ENCODE peak calls at places on chromosomes 12 and 14, in nine cellular contexts. S, E, P, R, F, Y, T, Z and N are unnamed samples.

GRCh38 chr14:39731912-39732311 is 299.7 kb upstream of the FBXO33 start:
- DNase-seq in S (no peak), E (no peak), P (no peak), R (no peak), F (no peak), Y (no peak), T (no peak), Z (no peak), N (no peak)

GRCh38 chr12:15590180-15590826 is 198.9 kb downstream of the EPS8 start:
- DNase-seq in S (peak; percentile 78), E (peak; percentile 70), P (no peak), R (peak; percentile 70), F (peak; percentile 43), Y (peak; percentile 59), T (peak; percentile 53), Z (peak; percentile 75), N (peak; percentile 35)

GRCh38 chr12:117321572-117321971 is 39.9 kb downstream of the NOS1 start:
- DNase-seq in S (no peak), E (no peak), P (no peak), R (no peak), F (no peak), Y (no peak), T (no peak), Z (no peak), N (no peak)

GRCh38 chr12:58470266-58471010 is 449.9 kb downstream of the LRIG3 start:
- DNase-seq in S (no peak), E (no peak), P (no peak), R (no peak), F (no peak), Y (no peak), T (no peak), Z (no peak), N (no peak)

GRCh38 chr14:100246809-100247428 is 8.0 kb downstream of the YY1 start:
- DNase-seq in S (peak; percentile 82), E (peak; percentile 67), P (no peak), R (no peak), F (no peak), Y (no peak), T (no peak), Z (no peak), N (no peak)

GRCh38 chr12:111298583-111299436 is 70.1 kb downstream of the PHETA1 start:
- DNase-seq in S (peak; percentile 74), E (peak; percentile 41), P (no peak), R (peak; percentile 58), F (peak; percentile 31), Y (peak; percentile 24), T (no peak), Z (peak; percentile 27), N (no peak)

GRCh38 chr12:79658221-79658620 is 32.5 kb downstream of the PAWR start:
- DNase-seq in S (no peak), E (no peak), P (no peak), R (no peak), F (no peak), Y (no peak), T (no peak), Z (no peak), N (no peak)

GRCh38 chr14:67490201-67490600 is 1.7 kb upstream of the TMEM229B start:
- DNase-seq in S (no peak), E (no peak), P (no peak), R (no peak), F (no peak), Y (no peak), T (no peak), Z (no peak), N (no peak)

GRCh38 chr12:24911284-24911791 is 37.6 kb downstream of the BCAT1 start:
- DNase-seq in S (no peak), E (peak; percentile 57), P (no peak), R (no peak), F (no peak), Y (no peak), T (no peak), Z (no peak), N (no peak)

GRCh38 chr12:114368685-114369084 is 37.3 kb downstream of the TBX5 start:
- DNase-seq in S (no peak), E (no peak), P (no peak), R (no peak), F (no peak), Y (no peak), T (no peak), Z (no peak), N (no peak)

GRCh38 chr12:96471368-96472040 is 17.9 kb upstream of the CFAP54 start:
- DNase-seq in S (no peak), E (peak; percentile 14), P (no peak), R (no peak), F (no peak), Y (no peak), T (no peak), Z (no peak), N (no peak)

GRCh38 chr14:64844272-64844671 is 35.4 kb downstream of the SPTB start:
- DNase-seq in S (no peak), E (no peak), P (no peak), R (no peak), F (no peak), Y (no peak), T (no peak), Z (no peak), N (no peak)

GRCh38 chr14:59215353-59215752 is 26.9 kb downstream of the DAAM1 start:
- DNase-seq in S (no peak), E (peak; percentile 22), P (peak; percentile 73), R (peak; percentile 51), F (peak; percentile 51), Y (peak; percentile 89), T (peak; percentile 91), Z (peak; percentile 66), N (peak; percentile 60)

GRCh38 chr12:43737646-43738045 is 20.9 kb downstream of the PUS7L start:
- DNase-seq in S (no peak), E (no peak), P (no peak), R (no peak), F (no peak), Y (no peak), T (no peak), Z (no peak), N (no peak)

GRCh38 chr12:123532808-123533649 is 490 bp downstream of the RILPL1 start:
- DNase-seq in S (peak; percentile 30), E (peak; percentile 65), P (no peak), R (peak; percentile 49), F (peak; percentile 30), Y (peak; percentile 40), T (peak; percentile 68), Z (peak; percentile 22), N (no peak)

GRCh38 chr14:103259801-103260628 is 74.0 kb upstream of the EIF5 start:
- DNase-seq in S (no peak), E (no peak), P (no peak), R (no peak), F (peak; percentile 43), Y (no peak), T (peak; percentile 41), Z (no peak), N (no peak)

GRCh38 chr14:49621114-49621881 is 699 bp downstream of the MGAT2 start:
- DNase-seq in S (no peak), E (peak; percentile 6), P (peak; percentile 73), R (peak; percentile 86), F (peak; percentile 75), Y (peak; percentile 78), T (peak; percentile 68), Z (peak; percentile 37), N (peak; percentile 72)

GRCh38 chr14:59632381-59632780 is 55.8 kb upstream of the CCDC175 start:
- DNase-seq in S (peak; percentile 25), E (peak; percentile 24), P (no peak), R (peak; percentile 63), F (peak; percentile 30), Y (no peak), T (no peak), Z (peak; percentile 14), N (no peak)

GRCh38 chr12:22361785-22362184 is 27.3 kb upstream of the ST8SIA1 start:
- DNase-seq in S (no peak), E (no peak), P (no peak), R (no peak), F (no peak), Y (no peak), T (no peak), Z (no peak), N (no peak)

GRCh38 chr14:24042733-24043132 is 9.1 kb upstream of the CARMIL3 start:
- DNase-seq in S (no peak), E (no peak), P (no peak), R (no peak), F (no peak), Y (no peak), T (peak; percentile 47), Z (no peak), N (no peak)
- TF ChIP-seq CTCF in S (no peak), E (no peak), P (no peak), R (no peak), F (no peak), Y (no peak), T (no peak), Z (no peak), N (no peak)

GRCh38 chr12:50110127-50110761 is 1.8 kb upstream of the COX14 start:
- DNase-seq in S (no peak), E (no peak), P (peak; percentile 47), R (peak; percentile 87), F (peak; percentile 78), Y (peak; percentile 68), T (peak; percentile 93), Z (no peak), N (peak; percentile 37)
- TF ChIP-seq POLR2A in S (no peak), E (no peak), P (no peak), R (peak; percentile 26), F (no peak), Y (no peak), T (no peak), Z (no peak), N (no peak)

GRCh38 chr12:119528241-119528640 is 65.3 kb upstream of the TMEM233 start:
- DNase-seq in S (no peak), E (no peak), P (no peak), R (no peak), F (no peak), Y (no peak), T (no peak), Z (no peak), N (no peak)
- TF ChIP-seq CTCF in S (no peak), E (no peak), P (no peak), R (no peak), F (no peak), Y (no peak), T (no peak), Z (no peak), N (no peak)

GRCh38 chr14:23443881-23444280 is 8.4 kb upstream of the MYH7 start:
- DNase-seq in S (no peak), E (no peak), P (no peak), R (peak; percentile 36), F (no peak), Y (no peak), T (no peak), Z (no peak), N (no peak)

GRCh38 chr14:23447634-23448353 is 12.3 kb upstream of the MYH7 start:
- DNase-seq in S (no peak), E (no peak), P (no peak), R (peak; percentile 87), F (peak; percentile 83), Y (no peak), T (no peak), Z (no peak), N (no peak)

GRCh38 chr14:23444314-23444713 is 8.9 kb upstream of the MYH7 start:
- DNase-seq in S (no peak), E (no peak), P (no peak), R (no peak), F (no peak), Y (no peak), T (no peak), Z (no peak), N (no peak)

GRCh38 chr14:23445773-23446172 is 10.3 kb upstream of the MYH7 start:
- DNase-seq in S (no peak), E (no peak), P (no peak), R (peak; percentile 13), F (no peak), Y (no peak), T (no peak), Z (no peak), N (no peak)

GRCh38 chr14:23446291-23446851 is 10.9 kb upstream of the MYH7 start:
- DNase-seq in S (no peak), E (no peak), P (no peak), R (peak; percentile 44), F (peak; percentile 41), Y (no peak), T (no peak), Z (no peak), N (no peak)
- TF ChIP-seq POLR2A in S (no peak), E (no peak), P (no peak), R (no peak), F (no peak), Y (no peak), T (no peak), Z (no peak), N (no peak)